ENCODE peak calls at places on chromosomes 5 and 9, in five cellular contexts. F, O, X, C and J are unnamed samples.

GRCh38 chr5:137096149-137097103 is 402.7 kb downstream of the SPOCK1 start:
- DNase-seq in F (no peak), O (no peak), X (no peak), C (no peak), J (no peak)

GRCh38 chr9:68500457-68501158 is 40.1 kb downstream of the TMEM252 start:
- DNase-seq in F (no peak), O (no peak), X (peak), C (no peak), J (no peak)

GRCh38 chr9:97575673-97576048 is 57.5 kb downstream of the TSTD2 start:
- DNase-seq in F (no peak), O (no peak), X (no peak), C (no peak), J (no peak)

GRCh38 chr9:25716220-25716872 is 38.1 kb upstream of the TUSC1 start:
- DNase-seq in F (peak), O (no peak), X (peak), C (no peak), J (peak)

GRCh38 chr9:128393171-128393761 is 22.1 kb downstream of the URM1 start:
- DNase-seq in F (no peak), O (no peak), X (no peak), C (no peak), J (peak)

GRCh38 chr5:173807150-173807784 is 80.9 kb upstream of the CPEB4 start:
- DNase-seq in F (no peak), O (no peak), X (no peak), C (no peak), J (no peak)

GRCh38 chr9:106945727-106946690 is 83.0 kb downstream of the ZNF462 start:
- DNase-seq in F (no peak), O (no peak), X (no peak), C (no peak), J (no peak)

GRCh38 chr5:20129491-20129890 is 141.5 kb upstream of the CDH18 start:
- DNase-seq in F (no peak), O (no peak), X (no peak), C (no peak), J (no peak)

GRCh38 chr5:119613937-119614336 is 15.4 kb upstream of the FAM170A start:
- DNase-seq in F (no peak), O (no peak), X (no peak), C (no peak), J (no peak)

GRCh38 chr9:104700306-104700705 is 6.0 kb downstream of the OR13D1 start:
- DNase-seq in F (no peak), O (no peak), X (peak), C (no peak), J (no peak)

GRCh38 chr5:126965487-126965886 is 64.9 kb downstream of the MARCHF3 start:
- DNase-seq in F (no peak), O (no peak), X (no peak), C (no peak), J (no peak)

GRCh38 chr5:113170707-113171106 is 194.1 kb downstream of the DCP2 start:
- DNase-seq in F (no peak), O (no peak), X (no peak), C (no peak), J (no peak)

GRCh38 chr5:170342153-170342552 is 44.6 kb upstream of the LCP2 start:
- DNase-seq in F (no peak), O (no peak), X (no peak), C (no peak), J (no peak)

GRCh38 chr9:95742821-95743220 is 132.7 kb upstream of the ERCC6L2 start:
- DNase-seq in F (no peak), O (no peak), X (no peak), C (no peak), J (no peak)

GRCh38 chr5:171954721-171955120 is 51.7 kb downstream of the FBXW11 start:
- DNase-seq in F (no peak), O (no peak), X (no peak), C (no peak), J (no peak)

GRCh38 chr5:147971472-147971871 is 65.1 kb upstream of the C5orf46 start:
- DNase-seq in F (no peak), O (no peak), X (no peak), C (no peak), J (no peak)

GRCh38 chr5:11791777-11792176 is 112.5 kb downstream of the CTNND2 start:
- DNase-seq in F (no peak), O (no peak), X (no peak), C (no peak), J (no peak)
- H3K27ac ChIP-seq in F (no peak), O (no peak), X (no peak), C (no peak), J (no peak)

GRCh38 chr9:134320195-134320885 is 5.9 kb upstream of the RXRA start:
- DNase-seq in F (no peak), O (no peak), X (no peak), C (no peak), J (no peak)

GRCh38 chr9:134318481-134318891 is 7.8 kb upstream of the RXRA start:
- DNase-seq in F (no peak), O (no peak), X (no peak), C (no peak), J (no peak)

GRCh38 chr9:134320916-134321570 is 5.2 kb upstream of the RXRA start:
- DNase-seq in F (no peak), O (no peak), X (peak), C (no peak), J (no peak)

GRCh38 chr9:134318941-134319305 is 7.3 kb upstream of the RXRA start:
- DNase-seq in F (no peak), O (no peak), X (no peak), C (no peak), J (no peak)

GRCh38 chr9:134319306-134320194 is 6.7 kb upstream of the RXRA start:
- DNase-seq in F (no peak), O (no peak), X (no peak), C (no peak), J (no peak)
- TF ChIP-seq TAF1 in F (no peak), O (no peak), X (no peak), C (no peak), J (no peak)

DNA sequence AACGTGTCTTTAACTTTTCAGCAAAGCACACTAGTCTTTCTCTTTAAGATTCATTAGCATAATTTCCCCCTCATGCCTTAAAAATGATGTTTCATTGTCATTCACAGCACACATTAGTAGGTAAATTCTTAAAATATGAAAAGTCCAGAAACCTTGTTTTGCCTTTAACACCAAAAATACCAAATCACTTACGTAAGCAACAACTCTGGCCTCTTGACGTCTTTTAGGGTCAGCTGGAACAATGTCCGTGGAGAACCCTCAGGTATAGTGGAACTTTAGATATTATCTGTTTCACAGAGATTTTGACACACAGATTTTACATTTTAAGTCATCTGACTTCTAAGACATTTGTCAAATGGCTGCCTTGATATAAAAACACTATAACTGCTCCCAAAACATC is 30.9 kb downstream of the LNPEP start:
- DNase-seq in F (no peak), O (no peak), X (no peak), C (no peak), J (no peak)
- H3K9ac ChIP-seq in F (no peak), O (no peak), X (no peak), C (no peak), J (no peak)

GRCh38 chr9:130713286-130713975 is 19.9 kb downstream of the EXOSC2 start:
- DNase-seq in F (no peak), O (no peak), X (no peak), C (no peak), J (no peak)
- H3K27ac ChIP-seq in F (peak), O (peak), X (peak), C (peak), J (peak)

DNA sequence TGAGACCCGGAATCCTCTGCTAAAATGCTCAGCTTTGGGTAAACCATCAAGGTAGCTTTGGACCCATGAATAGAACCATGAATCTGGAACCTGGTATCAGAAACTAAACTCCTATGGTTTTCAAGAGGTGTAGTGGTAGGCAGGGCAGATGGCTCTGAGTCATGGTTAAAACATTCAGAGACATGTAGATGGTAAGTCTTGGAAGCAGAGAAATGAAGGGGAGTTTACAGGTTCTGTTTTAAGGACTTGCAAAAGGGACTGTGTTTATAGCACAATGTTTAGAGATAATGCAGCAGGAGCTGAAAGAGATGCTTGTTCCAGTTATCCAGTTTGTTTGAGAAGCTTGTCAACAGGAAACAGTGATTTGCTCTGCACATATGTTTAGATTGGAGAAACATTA is 36.0 kb upstream of the FBN2 start:
- DNase-seq in F (no peak), O (no peak), X (no peak), C (no peak), J (no peak)
- TF ChIP-seq TAF1 in F (no peak), O (no peak), X (no peak), C (no peak), J (no peak)

GRCh38 chr9:86946712-86947145 is 577 bp downstream of the GAS1 start:
- DNase-seq in F (no peak), O (no peak), X (no peak), C (peak), J (peak)

GRCh38 chr9:86944974-86945867 is 2.1 kb downstream of the GAS1 start:
- DNase-seq in F (no peak), O (no peak), X (no peak), C (no peak), J (peak)

GRCh38 chr9:86945868-86946711 is 1.2 kb downstream of the GAS1 start:
- DNase-seq in F (no peak), O (no peak), X (no peak), C (no peak), J (peak)

GRCh38 chr9:86948153-86948929 is 1.0 kb upstream of the GAS1 start:
- DNase-seq in F (no peak), O (no peak), X (peak), C (peak), J (peak)

GRCh38 chr9:86947146-86948081 is at the start of gene GAS1:
- DNase-seq in F (peak), O (no peak), X (no peak), C (peak), J (peak)
- H3K9ac ChIP-seq in F (peak), O (no peak), X (no peak), C (no peak), J (peak)

DNA sequence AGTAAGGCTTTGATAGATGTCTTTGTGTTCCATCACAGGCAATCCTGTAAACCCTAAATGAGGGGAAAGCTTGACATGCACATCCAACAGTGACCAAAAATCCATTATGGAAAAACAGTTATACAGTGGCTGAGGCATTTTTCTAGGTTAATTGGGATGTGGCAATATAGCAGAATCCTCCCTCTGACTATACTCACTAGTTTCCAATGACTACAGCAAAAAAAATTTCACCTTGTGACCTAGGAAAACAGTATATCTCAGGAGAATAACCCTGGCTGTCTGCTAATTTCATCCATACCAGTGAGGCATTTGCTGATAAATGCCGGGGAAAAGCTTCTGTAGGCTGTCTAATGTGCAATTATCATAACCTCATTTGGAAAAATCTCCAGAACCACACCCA is 49.9 kb upstream of the SNCAIP start:
- DNase-seq in F (no peak), O (no peak), X (no peak), C (no peak), J (no peak)
- H3K27ac ChIP-seq in F (no peak), O (no peak), X (no peak), C (no peak), J (no peak)